ENCODE peak calls at places on chromosomes 1 and 21, in seven cellular contexts. E is NCI-H2081; Q is nephron progenitor cell; W is pancreas; P is CD8-positive, alpha-beta memory T cell; N is HEK293T; M is fibroblast of the conjunctiva. K is an unnamed sample.

GRCh38 chr1:15354580-15354965 is 55.1 kb upstream of the EFHD2 start:
- DNase-seq in E (no peak), Q (no peak), W (no peak), P (no peak), N (no peak), M (no peak), K (no peak)

GRCh38 chr1:117015701-117016100 is 14.1 kb downstream of the CD101 start:
- DNase-seq in E (peak), Q (no peak), W (no peak), P (no peak), N (no peak), M (no peak), K (no peak)

GRCh38 chr1:115400891-115401290 is 62.8 kb upstream of the NGF start:
- DNase-seq in E (no peak), Q (no peak), W (no peak), P (no peak), N (no peak), M (no peak), K (no peak)

GRCh38 chr1:115255154-115255553 is 82.9 kb downstream of the NGF start:
- DNase-seq in E (no peak), Q (no peak), W (no peak), P (no peak), N (no peak), M (no peak), K (no peak)

GRCh38 chr21:38179504-38179900 is 77.3 kb upstream of the KCNJ15 start:
- DNase-seq in E (no peak), Q (no peak), W (no peak), P (no peak), N (no peak), M (no peak), K (no peak)

GRCh38 chr1:10387611-10388386 is 11.1 kb upstream of the PGD start:
- DNase-seq in E (no peak), Q (no peak), W (no peak), P (no peak), N (no peak), M (peak), K (peak)

GRCh38 chr1:94081566-94082344 is 39.2 kb downstream of the ABCA4 start:
- DNase-seq in E (no peak), Q (no peak), W (no peak), P (no peak), N (no peak), M (peak), K (no peak)

GRCh38 chr21:42988234-42988965 is 14.0 kb downstream of the PKNOX1 start:
- DNase-seq in E (no peak), Q (peak), W (no peak), P (no peak), N (no peak), M (peak), K (no peak)

GRCh38 chr1:197343663-197344273 is 75.7 kb downstream of the CRB1 start:
- DNase-seq in E (no peak), Q (no peak), W (peak), P (no peak), N (no peak), M (no peak), K (no peak)

GRCh38 chr1:38585460-38585859 is 274.1 kb downstream of the RRAGC start:
- DNase-seq in E (no peak), Q (no peak), W (no peak), P (no peak), N (no peak), M (no peak), K (no peak)

GRCh38 chr1:41810446-41810845 is 108.3 kb downstream of the HIVEP3 start:
- DNase-seq in E (no peak), Q (peak), W (no peak), P (peak), N (peak), M (no peak), K (peak)

GRCh38 chr21:45266518-45267389 is 20.9 kb downstream of the POFUT2 start:
- DNase-seq in E (no peak), Q (no peak), W (no peak), P (peak), N (no peak), M (no peak), K (no peak)

GRCh38 chr1:3903141-3904005 is 3.3 kb upstream of the C1orf174 start:
- DNase-seq in E (peak), Q (no peak), W (peak), P (no peak), N (no peak), M (no peak), K (no peak)

GRCh38 chr1:154577346-154578057 is 9.9 kb downstream of the CHRNB2 start:
- DNase-seq in E (no peak), Q (no peak), W (no peak), P (no peak), N (no peak), M (no peak), K (no peak)

GRCh38 chr1:61287014-61287413 is 204.7 kb downstream of the NFIA start:
- DNase-seq in E (no peak), Q (no peak), W (no peak), P (no peak), N (no peak), M (no peak), K (no peak)

GRCh38 chr1:15196807-15197530 is 43.4 kb downstream of the TMEM51 start:
- DNase-seq in E (no peak), Q (no peak), W (peak), P (no peak), N (no peak), M (no peak), K (no peak)

GRCh38 chr1:52365091-52365745 is 787 bp downstream of the CC2D1B start:
- DNase-seq in E (no peak), Q (peak), W (peak), P (no peak), N (no peak), M (peak), K (no peak)

GRCh38 chr1:77888429-77889239 is at the start of gene NEXN:
- DNase-seq in E (no peak), Q (peak), W (peak), P (peak), N (peak), M (peak), K (peak)

GRCh38 chr1:230231739-230232075 is 164.7 kb downstream of the GALNT2 start:
- DNase-seq in E (no peak), Q (peak), W (peak), P (no peak), N (no peak), M (peak), K (no peak)

GRCh38 chr21:37463083-37463780 is 96.7 kb downstream of the DYRK1A start:
- DNase-seq in E (no peak), Q (peak), W (no peak), P (peak), N (no peak), M (peak), K (peak)

GRCh38 chr1:92877792-92878191 is 46.0 kb downstream of the RPL5 start:
- DNase-seq in E (no peak), Q (no peak), W (no peak), P (no peak), N (no peak), M (peak), K (no peak)

GRCh38 chr21:34205811-34206635 is 132.6 kb downstream of the MRPS6 start:
- DNase-seq in E (peak), Q (no peak), W (no peak), P (no peak), N (no peak), M (peak), K (no peak)

GRCh38 chr1:182244451-182244850 is 147.1 kb downstream of the GLUL start:
- DNase-seq in E (no peak), Q (no peak), W (no peak), P (no peak), N (no peak), M (no peak), K (no peak)

GRCh38 chr1:39398278-39399010 is 93.0 kb upstream of the BMP8A start:
- DNase-seq in E (no peak), Q (no peak), W (peak), P (no peak), N (peak), M (peak), K (peak)

GRCh38 chr1:224640587-224640986 is 24.5 kb downstream of the CNIH3 start:
- DNase-seq in E (no peak), Q (no peak), W (no peak), P (no peak), N (no peak), M (no peak), K (no peak)

GRCh38 chr1:203677771-203678170 is 51.1 kb downstream of the ATP2B4 start:
- DNase-seq in E (no peak), Q (no peak), W (no peak), P (no peak), N (no peak), M (no peak), K (no peak)

GRCh38 chr21:25582164-25582563 is 25.1 kb downstream of the MRPL39 start:
- DNase-seq in E (no peak), Q (no peak), W (no peak), P (no peak), N (no peak), M (no peak), K (no peak)

GRCh38 chr1:20069932-20070331 is at the start of gene PLA2G5:
- DNase-seq in E (no peak), Q (no peak), W (no peak), P (no peak), N (no peak), M (no peak), K (no peak)

GRCh38 chr1:4156241-4156640 is 256.2 kb upstream of the C1orf174 start:
- DNase-seq in E (no peak), Q (no peak), W (no peak), P (no peak), N (no peak), M (no peak), K (no peak)

GRCh38 chr1:99965646-99966375 is 4.0 kb upstream of the SLC35A3 start:
- DNase-seq in E (no peak), Q (no peak), W (no peak), P (no peak), N (no peak), M (no peak), K (no peak)

GRCh38 chr1:150386546-150387080 is 22.7 kb downstream of the RPRD2 start:
- DNase-seq in E (no peak), Q (no peak), W (no peak), P (no peak), N (no peak), M (no peak), K (no peak)

K was measured in AG04450.